ENCODE peak calls at places on chromosomes 12 and 14, in six cellular contexts. P is GM03348, W is type B pancreatic cell, H is keratinocyte, E is IMR-90, M is RWPE1. G is an unnamed sample.

GRCh38 chr12:51281202-51281924 is 11.1 kb upstream of the SMAGP start:
- DNase-seq in H (no peak), W (no peak), M (peak), E (peak), P (peak), G (peak)

GRCh38 chr14:23101213-23101970 is 3.4 kb downstream of the CIROP start:
- DNase-seq in M (no peak), W (no peak), H (no peak), E (no peak), P (no peak), G (no peak)

GRCh38 chr12:13038491-13039161 is 5.6 kb upstream of the FAM234B start:
- DNase-seq in P (peak), E (peak), M (no peak), H (no peak), W (no peak), G (peak)

GRCh38 chr12:104121001-104121400 is 17.0 kb downstream of the NFYB start:
- DNase-seq in M (peak), E (peak), W (no peak), H (no peak), P (peak), G (peak)

GRCh38 chr12:48556631-48557030 is 13.2 kb downstream of the LALBA start:
- DNase-seq in P (no peak), H (no peak), M (no peak), W (no peak), E (no peak), G (no peak)

GRCh38 chr14:66496188-66496807 is 10.1 kb downstream of the CCDC196 start:
- DNase-seq in H (no peak), E (no peak), M (no peak), P (no peak), W (no peak), G (peak)

GRCh38 chr14:64509036-64509435 is 4.5 kb downstream of the ZBTB1 start:
- DNase-seq in M (no peak), E (no peak), W (no peak), P (no peak), H (no peak), G (no peak)

GRCh38 chr14:100827140-100827517 is 1.2 kb downstream of the MEG3 start:
- DNase-seq in P (peak), E (peak), M (no peak), W (no peak), H (no peak), G (no peak)

GRCh38 chr14:104865069-104865630 is at the start of gene CEP170B:
- DNase-seq in W (peak), E (peak), P (peak), H (no peak), M (peak), G (peak)

GRCh38 chr12:75692883-75693282 is 181.5 kb upstream of the KRR1 start:
- DNase-seq in M (no peak), W (no peak), E (peak), H (no peak), P (peak), G (no peak)

GRCh38 chr14:31172084-31172483 is 35.5 kb downstream of the HECTD1 start:
- DNase-seq in E (peak), H (no peak), W (no peak), P (no peak), M (no peak), G (no peak)

GRCh38 chr12:4269279-4269991 is 4.1 kb upstream of the CCND2 start:
- DNase-seq in E (peak), P (no peak), H (no peak), M (peak), W (peak), G (peak)

GRCh38 chr12:115149685-115150378 is 465.9 kb upstream of the TBX3 start:
- DNase-seq in W (no peak), H (peak), P (peak), E (peak), M (no peak), G (peak)

GRCh38 chr12:65892905-65893304 is 68.6 kb downstream of the HMGA2 start:
- DNase-seq in P (peak), H (no peak), M (peak), E (peak), W (no peak), G (peak)

GRCh38 chr14:56081139-56081538 is 37.1 kb upstream of the PELI2 start:
- DNase-seq in P (peak), W (no peak), M (no peak), H (no peak), E (peak), G (no peak)

GRCh38 chr14:24483604-24484252 is 24.3 kb downstream of the CMA1 start:
- DNase-seq in H (no peak), E (peak), P (no peak), W (no peak), M (no peak), G (no peak)

GRCh38 chr12:22396735-22397134 is 62.2 kb upstream of the ST8SIA1 start:
- DNase-seq in W (no peak), H (no peak), M (no peak), P (no peak), E (no peak), G (no peak)

GRCh38 chr12:2686280-2686646 is 108.5 kb upstream of the FKBP4 start:
- DNase-seq in P (no peak), W (peak), E (no peak), M (no peak), H (no peak), G (no peak)

G was measured in epithelial cell of esophagus.